ENCODE peak calls at places on chromosome 7, in nine cellular contexts. One of them, this sample, is unnamed.

GRCh38 chr7:133568544-133568943 is 315.7 kb downstream of the EXOC4 start:
- DNase-seq in endothelial cell: no peak
- DNase-seq in endothelial cell of umbilical vein: no peak
- DNase-seq in heart left ventricle: no peak
- DNase-seq in IMR-90: peak
- DNase-seq in psoas muscle: no peak
- DNase-seq in fibroblast of mammary gland: no peak
- DNase-seq in neural crest cell: no peak
- DNase-seq in progenitor cell of endocrine pancreas: no peak
- DNase-seq in this sample: no peak

GRCh38 chr7:156438011-156438410 is 202.6 kb upstream of the RNF32 start:
- DNase-seq in IMR-90: no peak
- DNase-seq in heart left ventricle: no peak
- DNase-seq in endothelial cell: no peak
- DNase-seq in neural crest cell: no peak
- DNase-seq in psoas muscle: no peak
- DNase-seq in progenitor cell of endocrine pancreas: no peak
- DNase-seq in endothelial cell of umbilical vein: no peak
- DNase-seq in fibroblast of mammary gland: no peak
- DNase-seq in this sample: no peak

GRCh38 chr7:45920543-45921380 is at the start of gene IGFBP3:
- DNase-seq in fibroblast of mammary gland: peak
- DNase-seq in psoas muscle: peak
- DNase-seq in heart left ventricle: peak
- DNase-seq in IMR-90: peak
- DNase-seq in endothelial cell: peak
- DNase-seq in progenitor cell of endocrine pancreas: peak
- DNase-seq in endothelial cell of umbilical vein: peak
- DNase-seq in neural crest cell: peak
- DNase-seq in this sample: peak

GRCh38 chr7:115910541-115911164 is 119.9 kb downstream of the TFEC start:
- DNase-seq in fibroblast of mammary gland: peak
- DNase-seq in progenitor cell of endocrine pancreas: no peak
- DNase-seq in psoas muscle: no peak
- DNase-seq in heart left ventricle: no peak
- DNase-seq in endothelial cell of umbilical vein: peak
- DNase-seq in endothelial cell: no peak
- DNase-seq in neural crest cell: no peak
- DNase-seq in IMR-90: peak
- DNase-seq in this sample: no peak

GRCh38 chr7:9091282-9091681 is 657.9 kb downstream of the NXPH1 start:
- DNase-seq in neural crest cell: no peak
- DNase-seq in fibroblast of mammary gland: no peak
- DNase-seq in heart left ventricle: no peak
- DNase-seq in IMR-90: no peak
- DNase-seq in progenitor cell of endocrine pancreas: no peak
- DNase-seq in endothelial cell of umbilical vein: no peak
- DNase-seq in psoas muscle: no peak
- DNase-seq in endothelial cell: no peak
- DNase-seq in this sample: no peak

GRCh38 chr7:102284891-102285540 is 1.7 kb upstream of the SH2B2 start:
- DNase-seq in fibroblast of mammary gland: no peak
- DNase-seq in IMR-90: no peak
- DNase-seq in heart left ventricle: peak
- DNase-seq in progenitor cell of endocrine pancreas: no peak
- DNase-seq in endothelial cell of umbilical vein: no peak
- DNase-seq in neural crest cell: no peak
- DNase-seq in psoas muscle: peak
- DNase-seq in endothelial cell: no peak
- DNase-seq in this sample: no peak

GRCh38 chr7:54831644-54832095 is 72.7 kb upstream of the SEC61G start:
- DNase-seq in neural crest cell: no peak
- DNase-seq in heart left ventricle: no peak
- DNase-seq in endothelial cell of umbilical vein: no peak
- DNase-seq in progenitor cell of endocrine pancreas: no peak
- DNase-seq in endothelial cell: no peak
- DNase-seq in IMR-90: no peak
- DNase-seq in fibroblast of mammary gland: no peak
- DNase-seq in psoas muscle: no peak
- DNase-seq in this sample: no peak

GRCh38 chr7:151351967-151352366 is 10.4 kb downstream of the NUB1 start:
- DNase-seq in psoas muscle: no peak
- DNase-seq in heart left ventricle: no peak
- DNase-seq in progenitor cell of endocrine pancreas: no peak
- DNase-seq in endothelial cell: peak
- DNase-seq in IMR-90: no peak
- DNase-seq in neural crest cell: no peak
- DNase-seq in fibroblast of mammary gland: no peak
- DNase-seq in endothelial cell of umbilical vein: no peak
- DNase-seq in this sample: no peak

GRCh38 chr7:81857385-81857784 is 87.5 kb upstream of the HGF start:
- DNase-seq in endothelial cell: no peak
- DNase-seq in heart left ventricle: no peak
- DNase-seq in fibroblast of mammary gland: peak
- DNase-seq in IMR-90: no peak
- DNase-seq in neural crest cell: no peak
- DNase-seq in progenitor cell of endocrine pancreas: no peak
- DNase-seq in endothelial cell of umbilical vein: no peak
- DNase-seq in psoas muscle: no peak
- DNase-seq in this sample: no peak

GRCh38 chr7:144834516-144835165 is 1.2 kb downstream of the TPK1 start:
- DNase-seq in endothelial cell of umbilical vein: no peak
- DNase-seq in endothelial cell: no peak
- DNase-seq in fibroblast of mammary gland: peak
- DNase-seq in neural crest cell: no peak
- DNase-seq in IMR-90: no peak
- DNase-seq in progenitor cell of endocrine pancreas: no peak
- DNase-seq in psoas muscle: no peak
- DNase-seq in heart left ventricle: peak
- DNase-seq in this sample: no peak

DNA sequence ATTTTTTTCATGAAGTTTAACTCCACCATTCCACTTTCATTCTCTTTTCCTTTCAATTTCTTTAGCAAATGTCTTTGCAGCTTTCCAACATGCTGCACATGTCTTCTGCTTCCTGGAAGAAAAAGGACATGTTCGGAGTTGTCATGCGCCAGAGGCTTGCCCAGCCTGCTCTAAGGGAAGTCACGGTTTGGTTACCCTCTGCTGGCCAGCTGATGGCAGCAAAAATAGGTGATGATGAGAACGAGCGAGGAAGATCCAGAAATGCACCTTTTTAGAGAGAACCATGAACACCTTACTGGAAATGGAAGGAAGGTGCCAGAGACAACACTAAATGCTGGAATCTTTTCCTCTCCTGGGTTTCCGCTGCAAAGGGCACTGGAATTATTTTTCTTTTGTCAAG is 4.9 kb upstream of the ZSCAN21 start:
- DNase-seq in psoas muscle: no peak
- DNase-seq in heart left ventricle: no peak
- DNase-seq in progenitor cell of endocrine pancreas: no peak
- DNase-seq in neural crest cell: no peak
- DNase-seq in IMR-90: no peak
- DNase-seq in endothelial cell of umbilical vein: no peak
- DNase-seq in fibroblast of mammary gland: no peak
- DNase-seq in endothelial cell: no peak
- DNase-seq in this sample: no peak
- TF ChIP-seq CTCF in psoas muscle: no peak
- TF ChIP-seq CTCF in heart left ventricle: no peak
- TF ChIP-seq CTCF in progenitor cell of endocrine pancreas: no peak
- TF ChIP-seq CTCF in neural crest cell: no peak
- TF ChIP-seq CTCF in IMR-90: no peak
- TF ChIP-seq CTCF in endothelial cell of umbilical vein: no peak
- TF ChIP-seq CTCF in fibroblast of mammary gland: no peak
- TF ChIP-seq CTCF in endothelial cell: no peak
- TF ChIP-seq CTCF in this sample: no peak

DNA sequence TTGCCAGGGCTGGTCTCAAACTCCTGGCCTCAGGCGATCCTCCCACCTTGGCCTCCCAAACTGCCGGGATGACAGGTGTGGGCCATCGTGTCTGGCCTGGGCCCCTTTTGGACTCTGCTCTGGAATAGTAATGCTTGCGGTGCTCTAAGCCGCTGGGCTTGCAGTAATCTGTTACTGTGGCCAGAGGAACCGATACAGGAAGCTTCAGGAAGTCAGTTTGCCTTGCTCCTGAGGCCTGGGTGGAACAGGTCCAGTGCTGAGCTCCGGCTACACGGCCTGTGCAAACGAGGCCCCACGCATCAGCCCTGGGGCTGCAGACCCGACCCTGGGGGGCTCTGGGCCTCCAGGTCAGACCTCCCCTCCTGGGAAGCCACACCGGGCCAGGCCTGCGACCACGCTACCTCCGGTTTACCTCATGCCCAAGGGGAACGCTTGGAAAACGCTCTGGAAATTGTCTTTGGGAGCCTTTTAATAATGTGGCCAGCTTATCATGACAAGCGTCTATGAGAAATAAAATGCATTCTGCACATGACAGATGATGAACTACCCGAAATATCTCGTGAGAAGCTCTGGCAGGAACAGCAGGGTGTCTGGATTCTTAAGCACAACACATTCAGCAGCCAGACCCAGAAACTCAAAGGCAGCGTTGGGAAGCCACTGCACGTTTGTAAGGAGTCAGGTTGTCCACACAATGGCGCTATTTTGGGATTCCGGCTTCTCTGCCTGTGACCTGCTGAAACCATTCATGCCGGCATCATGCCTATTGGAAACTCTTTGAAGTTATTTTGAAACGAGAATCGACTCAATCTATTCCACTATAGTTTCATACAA is 10.1 kb upstream of the ADAP1 start:
- DNase-seq in endothelial cell: no peak
- DNase-seq in endothelial cell of umbilical vein: no peak
- DNase-seq in neural crest cell: no peak
- DNase-seq in fibroblast of mammary gland: peak
- DNase-seq in heart left ventricle: peak
- DNase-seq in psoas muscle: peak
- DNase-seq in progenitor cell of endocrine pancreas: no peak
- DNase-seq in IMR-90: peak
- DNase-seq in this sample: no peak
- TF ChIP-seq CTCF in endothelial cell: no peak
- TF ChIP-seq CTCF in endothelial cell of umbilical vein: no peak
- TF ChIP-seq CTCF in neural crest cell: peak
- TF ChIP-seq CTCF in fibroblast of mammary gland: peak
- TF ChIP-seq CTCF in heart left ventricle: peak
- TF ChIP-seq CTCF in psoas muscle: peak
- TF ChIP-seq CTCF in progenitor cell of endocrine pancreas: peak
- TF ChIP-seq CTCF in IMR-90: no peak
- TF ChIP-seq CTCF in this sample: no peak

DNA sequence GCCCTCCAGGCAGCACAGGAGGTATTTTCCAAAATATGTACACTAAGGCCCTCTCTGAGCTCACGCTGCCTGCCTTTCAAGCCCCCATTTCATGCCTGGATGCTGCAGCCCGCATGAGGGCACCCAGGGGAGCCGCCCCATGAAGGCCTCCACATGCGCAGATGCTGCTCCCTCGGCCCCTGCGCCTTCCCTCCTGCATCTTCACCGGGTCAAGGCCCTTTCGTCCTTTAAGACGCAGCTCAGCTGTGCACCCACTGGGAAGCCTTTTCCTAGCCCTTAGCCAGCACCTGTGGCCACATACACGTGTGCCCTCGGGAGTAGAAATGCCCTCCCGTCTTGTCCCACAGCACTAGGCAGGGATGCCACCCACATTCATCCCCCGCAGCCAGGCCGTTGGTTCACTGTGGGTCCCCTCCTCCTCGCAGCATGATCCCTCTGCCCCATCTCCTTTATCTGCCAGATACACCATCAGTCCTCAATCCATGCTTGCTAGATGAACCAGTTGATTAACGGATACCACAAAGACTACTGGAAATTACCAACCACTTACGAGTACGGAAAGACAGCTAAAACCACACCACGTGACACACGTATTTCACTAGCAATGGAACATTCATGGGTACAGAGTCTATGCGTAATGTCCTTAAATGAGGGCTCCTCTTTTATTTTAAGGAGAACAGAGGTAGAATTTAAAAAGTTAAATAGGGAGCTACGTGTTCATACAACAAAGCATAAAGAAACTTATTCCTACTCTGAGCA is 278.0 kb downstream of the TNS3 start:
- DNase-seq in fibroblast of mammary gland: no peak
- DNase-seq in endothelial cell: no peak
- DNase-seq in psoas muscle: no peak
- DNase-seq in progenitor cell of endocrine pancreas: no peak
- DNase-seq in neural crest cell: no peak
- DNase-seq in heart left ventricle: no peak
- DNase-seq in IMR-90: no peak
- DNase-seq in endothelial cell of umbilical vein: no peak
- DNase-seq in this sample: no peak
- TF ChIP-seq CTCF in fibroblast of mammary gland: no peak
- TF ChIP-seq CTCF in endothelial cell: no peak
- TF ChIP-seq CTCF in psoas muscle: no peak
- TF ChIP-seq CTCF in progenitor cell of endocrine pancreas: no peak
- TF ChIP-seq CTCF in neural crest cell: no peak
- TF ChIP-seq CTCF in heart left ventricle: no peak
- TF ChIP-seq CTCF in IMR-90: no peak
- TF ChIP-seq CTCF in endothelial cell of umbilical vein: no peak
- TF ChIP-seq CTCF in this sample: no peak

GRCh38 chr7:105403128-105403527 is 14.4 kb upstream of the SRPK2 start:
- DNase-seq in endothelial cell: no peak
- DNase-seq in progenitor cell of endocrine pancreas: no peak
- DNase-seq in heart left ventricle: no peak
- DNase-seq in endothelial cell of umbilical vein: no peak
- DNase-seq in psoas muscle: no peak
- DNase-seq in fibroblast of mammary gland: no peak
- DNase-seq in neural crest cell: no peak
- DNase-seq in IMR-90: no peak
- DNase-seq in this sample: no peak

GRCh38 chr7:105402221-105403095 is 13.7 kb upstream of the SRPK2 start:
- DNase-seq in endothelial cell: no peak
- DNase-seq in progenitor cell of endocrine pancreas: no peak
- DNase-seq in psoas muscle: no peak
- DNase-seq in neural crest cell: no peak
- DNase-seq in heart left ventricle: no peak
- DNase-seq in IMR-90: peak
- DNase-seq in fibroblast of mammary gland: peak
- DNase-seq in endothelial cell of umbilical vein: no peak
- DNase-seq in this sample: no peak

GRCh38 chr7:105396566-105396965 is 7.8 kb upstream of the SRPK2 start:
- DNase-seq in neural crest cell: no peak
- DNase-seq in fibroblast of mammary gland: no peak
- DNase-seq in heart left ventricle: no peak
- DNase-seq in progenitor cell of endocrine pancreas: no peak
- DNase-seq in IMR-90: no peak
- DNase-seq in endothelial cell: no peak
- DNase-seq in psoas muscle: no peak
- DNase-seq in endothelial cell of umbilical vein: no peak
- DNase-seq in this sample: no peak

DNA sequence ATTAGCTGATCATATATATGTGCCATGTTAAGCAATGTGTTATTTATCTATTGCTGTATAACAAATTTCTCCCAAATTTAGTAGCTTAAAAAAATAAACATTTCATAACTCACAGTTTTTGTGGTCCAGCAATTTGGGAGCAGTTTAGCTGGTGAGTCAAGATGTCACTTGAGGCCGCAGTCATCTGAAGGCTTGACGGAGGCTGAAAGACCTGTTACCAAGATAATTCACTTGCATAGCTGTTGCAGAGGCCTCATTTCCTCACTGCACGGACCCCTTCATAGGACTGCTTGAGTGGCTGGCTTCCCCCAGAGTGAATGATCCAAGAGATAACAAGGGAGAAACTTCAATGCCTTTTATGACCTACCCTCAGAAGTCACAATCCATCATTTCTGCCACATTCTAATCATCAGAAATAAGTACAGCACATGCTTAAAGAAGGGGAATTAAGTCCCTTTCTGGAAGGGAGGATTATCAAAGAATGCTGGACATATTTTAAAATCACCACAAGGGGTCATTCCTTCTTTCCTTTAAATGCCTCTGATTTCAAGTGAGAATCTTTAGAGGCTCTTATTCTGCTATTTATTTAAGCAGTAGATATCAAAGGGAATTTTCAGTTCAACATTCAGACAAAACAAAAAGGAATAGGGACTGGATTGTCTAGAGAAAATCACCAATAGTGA is 10.5 kb upstream of the SRPK2 start:
- DNase-seq in progenitor cell of endocrine pancreas: no peak
- DNase-seq in psoas muscle: no peak
- DNase-seq in endothelial cell of umbilical vein: peak
- DNase-seq in neural crest cell: no peak
- DNase-seq in heart left ventricle: no peak
- DNase-seq in endothelial cell: no peak
- DNase-seq in IMR-90: peak
- DNase-seq in fibroblast of mammary gland: peak
- DNase-seq in this sample: no peak
- TF ChIP-seq CTCF in progenitor cell of endocrine pancreas: peak
- TF ChIP-seq CTCF in psoas muscle: no peak
- TF ChIP-seq CTCF in endothelial cell of umbilical vein: no peak
- TF ChIP-seq CTCF in neural crest cell: peak
- TF ChIP-seq CTCF in heart left ventricle: no peak
- TF ChIP-seq CTCF in endothelial cell: peak
- TF ChIP-seq CTCF in IMR-90: peak
- TF ChIP-seq CTCF in fibroblast of mammary gland: peak
- TF ChIP-seq CTCF in this sample: peak

This sample was measured in mesothelial cell of epicardium.